ENCODE peak calls at places on chromosomes 5 and 9, in five cellular contexts. One of them, this sample, is unnamed.

GRCh38 chr5:15645776-15646175 is 145.8 kb downstream of the FBXL7 start:
- DNase-seq in activated CD8-positive, alpha-beta memory T cell treated with anti-CD3 and anti-CD28 coated beads for 48 hours: no peak
- DNase-seq in stimulated activated naive CD8-positive, alpha-beta T cell treated with anti-CD3 and anti-CD28 coated beads, Interleukin-15, amount 100 ng/mL, for 72 hours: no peak
- DNase-seq in stimulated activated CD8-positive, alpha-beta memory T cell treated with anti-CD3 and anti-CD28 coated beads, Interleukin-7, amount 100 ng/mL, for 1 hour: no peak
- DNase-seq in neuronal stem cell: no peak
- DNase-seq in this sample: no peak

GRCh38 chr9:10050016-10050415 is 562.8 kb downstream of the PTPRD start:
- DNase-seq in activated CD8-positive, alpha-beta memory T cell treated with anti-CD3 and anti-CD28 coated beads for 48 hours: no peak
- DNase-seq in stimulated activated CD8-positive, alpha-beta memory T cell treated with anti-CD3 and anti-CD28 coated beads, Interleukin-7, amount 100 ng/mL, for 1 hour: no peak
- DNase-seq in neuronal stem cell: no peak
- DNase-seq in stimulated activated naive CD8-positive, alpha-beta T cell treated with anti-CD3 and anti-CD28 coated beads, Interleukin-15, amount 100 ng/mL, for 72 hours: no peak
- DNase-seq in this sample: no peak

GRCh38 chr9:136361047-136361756 is 2.3 kb downstream of the DNLZ start:
- DNase-seq in stimulated activated naive CD8-positive, alpha-beta T cell treated with anti-CD3 and anti-CD28 coated beads, Interleukin-15, amount 100 ng/mL, for 72 hours: no peak
- DNase-seq in activated CD8-positive, alpha-beta memory T cell treated with anti-CD3 and anti-CD28 coated beads for 48 hours: no peak
- DNase-seq in neuronal stem cell: no peak
- DNase-seq in stimulated activated CD8-positive, alpha-beta memory T cell treated with anti-CD3 and anti-CD28 coated beads, Interleukin-7, amount 100 ng/mL, for 1 hour: no peak
- DNase-seq in this sample: no peak

GRCh38 chr9:21616082-21616778 is 134.1 kb upstream of the IFNE start:
- DNase-seq in stimulated activated CD8-positive, alpha-beta memory T cell treated with anti-CD3 and anti-CD28 coated beads, Interleukin-7, amount 100 ng/mL, for 1 hour: no peak
- DNase-seq in stimulated activated naive CD8-positive, alpha-beta T cell treated with anti-CD3 and anti-CD28 coated beads, Interleukin-15, amount 100 ng/mL, for 72 hours: no peak
- DNase-seq in activated CD8-positive, alpha-beta memory T cell treated with anti-CD3 and anti-CD28 coated beads for 48 hours: no peak
- DNase-seq in neuronal stem cell: no peak
- DNase-seq in this sample: no peak

GRCh38 chr5:113140837-113141661 is 164.5 kb downstream of the DCP2 start:
- DNase-seq in stimulated activated CD8-positive, alpha-beta memory T cell treated with anti-CD3 and anti-CD28 coated beads, Interleukin-7, amount 100 ng/mL, for 1 hour: no peak
- DNase-seq in activated CD8-positive, alpha-beta memory T cell treated with anti-CD3 and anti-CD28 coated beads for 48 hours: no peak
- DNase-seq in stimulated activated naive CD8-positive, alpha-beta T cell treated with anti-CD3 and anti-CD28 coated beads, Interleukin-15, amount 100 ng/mL, for 72 hours: no peak
- DNase-seq in neuronal stem cell: no peak
- DNase-seq in this sample: no peak

GRCh38 chr9:91580136-91580535 is 156.5 kb upstream of the NFIL3 start:
- DNase-seq in stimulated activated naive CD8-positive, alpha-beta T cell treated with anti-CD3 and anti-CD28 coated beads, Interleukin-15, amount 100 ng/mL, for 72 hours: no peak
- DNase-seq in neuronal stem cell: no peak
- DNase-seq in activated CD8-positive, alpha-beta memory T cell treated with anti-CD3 and anti-CD28 coated beads for 48 hours: no peak
- DNase-seq in stimulated activated CD8-positive, alpha-beta memory T cell treated with anti-CD3 and anti-CD28 coated beads, Interleukin-7, amount 100 ng/mL, for 1 hour: no peak
- DNase-seq in this sample: no peak

GRCh38 chr9:69762527-69762926 is 2.7 kb upstream of the PTAR1 start:
- DNase-seq in activated CD8-positive, alpha-beta memory T cell treated with anti-CD3 and anti-CD28 coated beads for 48 hours: no peak
- DNase-seq in neuronal stem cell: no peak
- DNase-seq in stimulated activated CD8-positive, alpha-beta memory T cell treated with anti-CD3 and anti-CD28 coated beads, Interleukin-7, amount 100 ng/mL, for 1 hour: no peak
- DNase-seq in stimulated activated naive CD8-positive, alpha-beta T cell treated with anti-CD3 and anti-CD28 coated beads, Interleukin-15, amount 100 ng/mL, for 72 hours: no peak
- DNase-seq in this sample: no peak

GRCh38 chr9:129810788-129811187 is 7.8 kb downstream of the TOR1B start:
- DNase-seq in stimulated activated naive CD8-positive, alpha-beta T cell treated with anti-CD3 and anti-CD28 coated beads, Interleukin-15, amount 100 ng/mL, for 72 hours: no peak
- DNase-seq in neuronal stem cell: no peak
- DNase-seq in stimulated activated CD8-positive, alpha-beta memory T cell treated with anti-CD3 and anti-CD28 coated beads, Interleukin-7, amount 100 ng/mL, for 1 hour: no peak
- DNase-seq in activated CD8-positive, alpha-beta memory T cell treated with anti-CD3 and anti-CD28 coated beads for 48 hours: no peak
- DNase-seq in this sample: no peak

GRCh38 chr9:14314929-14315753 is 1.2 kb upstream of the NFIB start:
- DNase-seq in neuronal stem cell: peak
- DNase-seq in stimulated activated CD8-positive, alpha-beta memory T cell treated with anti-CD3 and anti-CD28 coated beads, Interleukin-7, amount 100 ng/mL, for 1 hour: no peak
- DNase-seq in activated CD8-positive, alpha-beta memory T cell treated with anti-CD3 and anti-CD28 coated beads for 48 hours: no peak
- DNase-seq in stimulated activated naive CD8-positive, alpha-beta T cell treated with anti-CD3 and anti-CD28 coated beads, Interleukin-15, amount 100 ng/mL, for 72 hours: no peak
- DNase-seq in this sample: peak

GRCh38 chr5:96023518-96023917 is 61.9 kb upstream of the ELL2 start:
- DNase-seq in stimulated activated CD8-positive, alpha-beta memory T cell treated with anti-CD3 and anti-CD28 coated beads, Interleukin-7, amount 100 ng/mL, for 1 hour: no peak
- DNase-seq in stimulated activated naive CD8-positive, alpha-beta T cell treated with anti-CD3 and anti-CD28 coated beads, Interleukin-15, amount 100 ng/mL, for 72 hours: no peak
- DNase-seq in activated CD8-positive, alpha-beta memory T cell treated with anti-CD3 and anti-CD28 coated beads for 48 hours: no peak
- DNase-seq in neuronal stem cell: no peak
- DNase-seq in this sample: no peak

GRCh38 chr5:80318212-80318611 is 1.6 kb upstream of the SPZ1 start:
- DNase-seq in neuronal stem cell: no peak
- DNase-seq in stimulated activated naive CD8-positive, alpha-beta T cell treated with anti-CD3 and anti-CD28 coated beads, Interleukin-15, amount 100 ng/mL, for 72 hours: no peak
- DNase-seq in activated CD8-positive, alpha-beta memory T cell treated with anti-CD3 and anti-CD28 coated beads for 48 hours: no peak
- DNase-seq in stimulated activated CD8-positive, alpha-beta memory T cell treated with anti-CD3 and anti-CD28 coated beads, Interleukin-7, amount 100 ng/mL, for 1 hour: no peak
- DNase-seq in this sample: no peak

GRCh38 chr9:131657890-131658752 is 81.8 kb downstream of the RAPGEF1 start:
- DNase-seq in neuronal stem cell: no peak
- DNase-seq in stimulated activated CD8-positive, alpha-beta memory T cell treated with anti-CD3 and anti-CD28 coated beads, Interleukin-7, amount 100 ng/mL, for 1 hour: no peak
- DNase-seq in stimulated activated naive CD8-positive, alpha-beta T cell treated with anti-CD3 and anti-CD28 coated beads, Interleukin-15, amount 100 ng/mL, for 72 hours: peak
- DNase-seq in activated CD8-positive, alpha-beta memory T cell treated with anti-CD3 and anti-CD28 coated beads for 48 hours: no peak
- DNase-seq in this sample: no peak

GRCh38 chr5:160118349-160119141 is 705 bp downstream of the PWWP2A start:
- DNase-seq in activated CD8-positive, alpha-beta memory T cell treated with anti-CD3 and anti-CD28 coated beads for 48 hours: peak
- DNase-seq in stimulated activated naive CD8-positive, alpha-beta T cell treated with anti-CD3 and anti-CD28 coated beads, Interleukin-15, amount 100 ng/mL, for 72 hours: peak
- DNase-seq in neuronal stem cell: no peak
- DNase-seq in stimulated activated CD8-positive, alpha-beta memory T cell treated with anti-CD3 and anti-CD28 coated beads, Interleukin-7, amount 100 ng/mL, for 1 hour: no peak
- DNase-seq in this sample: peak

GRCh38 chr9:114619205-114619758 is 8.2 kb downstream of the TMEM268 start:
- DNase-seq in activated CD8-positive, alpha-beta memory T cell treated with anti-CD3 and anti-CD28 coated beads for 48 hours: no peak
- DNase-seq in stimulated activated naive CD8-positive, alpha-beta T cell treated with anti-CD3 and anti-CD28 coated beads, Interleukin-15, amount 100 ng/mL, for 72 hours: no peak
- DNase-seq in stimulated activated CD8-positive, alpha-beta memory T cell treated with anti-CD3 and anti-CD28 coated beads, Interleukin-7, amount 100 ng/mL, for 1 hour: no peak
- DNase-seq in neuronal stem cell: no peak
- DNase-seq in this sample: peak

GRCh38 chr5:2130361-2130760 is 247.6 kb upstream of the IRX4 start:
- DNase-seq in stimulated activated CD8-positive, alpha-beta memory T cell treated with anti-CD3 and anti-CD28 coated beads, Interleukin-7, amount 100 ng/mL, for 1 hour: no peak
- DNase-seq in activated CD8-positive, alpha-beta memory T cell treated with anti-CD3 and anti-CD28 coated beads for 48 hours: no peak
- DNase-seq in stimulated activated naive CD8-positive, alpha-beta T cell treated with anti-CD3 and anti-CD28 coated beads, Interleukin-15, amount 100 ng/mL, for 72 hours: no peak
- DNase-seq in neuronal stem cell: no peak
- DNase-seq in this sample: no peak

GRCh38 chr5:103582364-103582763 is 19.8 kb upstream of the NUDT12 start:
- DNase-seq in stimulated activated CD8-positive, alpha-beta memory T cell treated with anti-CD3 and anti-CD28 coated beads, Interleukin-7, amount 100 ng/mL, for 1 hour: no peak
- DNase-seq in stimulated activated naive CD8-positive, alpha-beta T cell treated with anti-CD3 and anti-CD28 coated beads, Interleukin-15, amount 100 ng/mL, for 72 hours: no peak
- DNase-seq in activated CD8-positive, alpha-beta memory T cell treated with anti-CD3 and anti-CD28 coated beads for 48 hours: no peak
- DNase-seq in neuronal stem cell: peak
- DNase-seq in this sample: peak

GRCh38 chr5:176535101-176535654 is 2.0 kb downstream of the RNF44 start:
- DNase-seq in activated CD8-positive, alpha-beta memory T cell treated with anti-CD3 and anti-CD28 coated beads for 48 hours: no peak
- DNase-seq in stimulated activated naive CD8-positive, alpha-beta T cell treated with anti-CD3 and anti-CD28 coated beads, Interleukin-15, amount 100 ng/mL, for 72 hours: peak
- DNase-seq in neuronal stem cell: no peak
- DNase-seq in stimulated activated CD8-positive, alpha-beta memory T cell treated with anti-CD3 and anti-CD28 coated beads, Interleukin-7, amount 100 ng/mL, for 1 hour: no peak
- DNase-seq in this sample: no peak

GRCh38 chr5:113513384-113514262 is at the start of gene YTHDC2:
- DNase-seq in stimulated activated naive CD8-positive, alpha-beta T cell treated with anti-CD3 and anti-CD28 coated beads, Interleukin-15, amount 100 ng/mL, for 72 hours: peak
- DNase-seq in stimulated activated CD8-positive, alpha-beta memory T cell treated with anti-CD3 and anti-CD28 coated beads, Interleukin-7, amount 100 ng/mL, for 1 hour: peak
- DNase-seq in activated CD8-positive, alpha-beta memory T cell treated with anti-CD3 and anti-CD28 coated beads for 48 hours: peak
- DNase-seq in neuronal stem cell: peak
- DNase-seq in this sample: peak

GRCh38 chr5:107466233-107466769 is 204.4 kb downstream of the EFNA5 start:
- DNase-seq in stimulated activated CD8-positive, alpha-beta memory T cell treated with anti-CD3 and anti-CD28 coated beads, Interleukin-7, amount 100 ng/mL, for 1 hour: no peak
- DNase-seq in activated CD8-positive, alpha-beta memory T cell treated with anti-CD3 and anti-CD28 coated beads for 48 hours: no peak
- DNase-seq in stimulated activated naive CD8-positive, alpha-beta T cell treated with anti-CD3 and anti-CD28 coated beads, Interleukin-15, amount 100 ng/mL, for 72 hours: no peak
- DNase-seq in neuronal stem cell: peak
- DNase-seq in this sample: no peak

GRCh38 chr9:129176786-129177442 is 1.1 kb downstream of the IER5L start:
- DNase-seq in neuronal stem cell: no peak
- DNase-seq in stimulated activated CD8-positive, alpha-beta memory T cell treated with anti-CD3 and anti-CD28 coated beads, Interleukin-7, amount 100 ng/mL, for 1 hour: no peak
- DNase-seq in activated CD8-positive, alpha-beta memory T cell treated with anti-CD3 and anti-CD28 coated beads for 48 hours: no peak
- DNase-seq in stimulated activated naive CD8-positive, alpha-beta T cell treated with anti-CD3 and anti-CD28 coated beads, Interleukin-15, amount 100 ng/mL, for 72 hours: peak
- DNase-seq in this sample: no peak

GRCh38 chr5:132807163-132807838 is 5.8 kb upstream of the SOWAHA start:
- DNase-seq in stimulated activated CD8-positive, alpha-beta memory T cell treated with anti-CD3 and anti-CD28 coated beads, Interleukin-7, amount 100 ng/mL, for 1 hour: no peak
- DNase-seq in neuronal stem cell: no peak
- DNase-seq in activated CD8-positive, alpha-beta memory T cell treated with anti-CD3 and anti-CD28 coated beads for 48 hours: no peak
- DNase-seq in stimulated activated naive CD8-positive, alpha-beta T cell treated with anti-CD3 and anti-CD28 coated beads, Interleukin-15, amount 100 ng/mL, for 72 hours: no peak
- DNase-seq in this sample: no peak

GRCh38 chr5:168315991-168316578 is 24.6 kb downstream of the WWC1 start:
- DNase-seq in activated CD8-positive, alpha-beta memory T cell treated with anti-CD3 and anti-CD28 coated beads for 48 hours: no peak
- DNase-seq in stimulated activated naive CD8-positive, alpha-beta T cell treated with anti-CD3 and anti-CD28 coated beads, Interleukin-15, amount 100 ng/mL, for 72 hours: no peak
- DNase-seq in stimulated activated CD8-positive, alpha-beta memory T cell treated with anti-CD3 and anti-CD28 coated beads, Interleukin-7, amount 100 ng/mL, for 1 hour: no peak
- DNase-seq in neuronal stem cell: no peak
- DNase-seq in this sample: no peak

GRCh38 chr9:130181645-130182044 is 9.4 kb downstream of the NCS1 start:
- DNase-seq in stimulated activated naive CD8-positive, alpha-beta T cell treated with anti-CD3 and anti-CD28 coated beads, Interleukin-15, amount 100 ng/mL, for 72 hours: no peak
- DNase-seq in stimulated activated CD8-positive, alpha-beta memory T cell treated with anti-CD3 and anti-CD28 coated beads, Interleukin-7, amount 100 ng/mL, for 1 hour: no peak
- DNase-seq in neuronal stem cell: no peak
- DNase-seq in activated CD8-positive, alpha-beta memory T cell treated with anti-CD3 and anti-CD28 coated beads for 48 hours: no peak
- DNase-seq in this sample: no peak

GRCh38 chr5:116573617-116574431 is 799 bp downstream of the SEMA6A start:
- DNase-seq in stimulated activated naive CD8-positive, alpha-beta T cell treated with anti-CD3 and anti-CD28 coated beads, Interleukin-15, amount 100 ng/mL, for 72 hours: peak
- DNase-seq in neuronal stem cell: peak
- DNase-seq in activated CD8-positive, alpha-beta memory T cell treated with anti-CD3 and anti-CD28 coated beads for 48 hours: no peak
- DNase-seq in stimulated activated CD8-positive, alpha-beta memory T cell treated with anti-CD3 and anti-CD28 coated beads, Interleukin-7, amount 100 ng/mL, for 1 hour: no peak
- DNase-seq in this sample: peak